ENCODE peak calls at places on chromosomes 2 and 18, in seven cellular contexts. One of them, this sample, is unnamed.

GRCh38 chr2:101533611-101534601 is 59.0 kb upstream of the RFX8 start:
- DNase-seq in spleen: no peak
- DNase-seq in body of pancreas: no peak
- DNase-seq in GM23338: peak; percentile 63
- DNase-seq in left ventricle myocardium inferior: no peak
- DNase-seq in uterus: no peak
- DNase-seq in naive thymus-derived CD4-positive, alpha-beta T cell: no peak
- DNase-seq in this sample: peak; percentile 70

GRCh38 chr2:170276926-170277571 is 99.1 kb downstream of the MYO3B start:
- DNase-seq in spleen: no peak
- DNase-seq in body of pancreas: no peak
- DNase-seq in GM23338: peak; percentile 28
- DNase-seq in left ventricle myocardium inferior: no peak
- DNase-seq in uterus: no peak
- DNase-seq in naive thymus-derived CD4-positive, alpha-beta T cell: no peak
- DNase-seq in this sample: peak; percentile 1

GRCh38 chr2:229416116-229416694 is 145.1 kb upstream of the PID1 start:
- DNase-seq in spleen: no peak
- DNase-seq in body of pancreas: peak; percentile 26
- DNase-seq in GM23338: no peak
- DNase-seq in left ventricle myocardium inferior: peak; percentile 77
- DNase-seq in uterus: peak; percentile 69
- DNase-seq in naive thymus-derived CD4-positive, alpha-beta T cell: no peak
- DNase-seq in this sample: no peak

GRCh38 chr2:18651842-18652774 is 62.7 kb upstream of the NT5C1B start:
- DNase-seq in spleen: no peak
- DNase-seq in body of pancreas: no peak
- DNase-seq in GM23338: no peak
- DNase-seq in left ventricle myocardium inferior: no peak
- DNase-seq in uterus: no peak
- DNase-seq in naive thymus-derived CD4-positive, alpha-beta T cell: no peak
- DNase-seq in this sample: no peak

GRCh38 chr18:22493940-22494339 is 76.2 kb upstream of the CTAGE1 start:
- DNase-seq in spleen: no peak
- DNase-seq in body of pancreas: no peak
- DNase-seq in GM23338: no peak
- DNase-seq in left ventricle myocardium inferior: no peak
- DNase-seq in uterus: no peak
- DNase-seq in naive thymus-derived CD4-positive, alpha-beta T cell: no peak
- DNase-seq in this sample: no peak

GRCh38 chr2:217247511-217247910 is 387.6 kb upstream of the TNP1 start:
- DNase-seq in spleen: no peak
- DNase-seq in body of pancreas: no peak
- DNase-seq in GM23338: no peak
- DNase-seq in left ventricle myocardium inferior: no peak
- DNase-seq in uterus: no peak
- DNase-seq in naive thymus-derived CD4-positive, alpha-beta T cell: no peak
- DNase-seq in this sample: no peak

GRCh38 chr2:30336978-30337841 is 105.9 kb downstream of the LBH start:
- DNase-seq in spleen: peak; percentile 88
- DNase-seq in body of pancreas: no peak
- DNase-seq in GM23338: no peak
- DNase-seq in left ventricle myocardium inferior: no peak
- DNase-seq in uterus: no peak
- DNase-seq in naive thymus-derived CD4-positive, alpha-beta T cell: peak; percentile 51
- DNase-seq in this sample: no peak

GRCh38 chr2:178142274-178143065 is 30.2 kb downstream of the RBM45 start:
- DNase-seq in spleen: no peak
- DNase-seq in body of pancreas: no peak
- DNase-seq in GM23338: no peak
- DNase-seq in left ventricle myocardium inferior: no peak
- DNase-seq in uterus: no peak
- DNase-seq in naive thymus-derived CD4-positive, alpha-beta T cell: no peak
- DNase-seq in this sample: no peak

GRCh38 chr2:42663828-42664227 is 95.4 kb downstream of the MTA3 start:
- DNase-seq in spleen: no peak
- DNase-seq in body of pancreas: no peak
- DNase-seq in GM23338: no peak
- DNase-seq in left ventricle myocardium inferior: no peak
- DNase-seq in uterus: no peak
- DNase-seq in naive thymus-derived CD4-positive, alpha-beta T cell: no peak
- DNase-seq in this sample: no peak

GRCh38 chr2:1855150-1855549 is 110.8 kb upstream of the PXDN start:
- DNase-seq in spleen: no peak
- DNase-seq in body of pancreas: no peak
- DNase-seq in GM23338: peak; percentile 80
- DNase-seq in left ventricle myocardium inferior: no peak
- DNase-seq in uterus: no peak
- DNase-seq in naive thymus-derived CD4-positive, alpha-beta T cell: no peak
- DNase-seq in this sample: peak; percentile 54

GRCh38 chr2:84942964-84943421 is 28.0 kb upstream of the KCMF1 start:
- DNase-seq in spleen: no peak
- DNase-seq in body of pancreas: no peak
- DNase-seq in GM23338: no peak
- DNase-seq in left ventricle myocardium inferior: no peak
- DNase-seq in uterus: no peak
- DNase-seq in naive thymus-derived CD4-positive, alpha-beta T cell: no peak
- DNase-seq in this sample: no peak

GRCh38 chr2:222652856-222653255 is 3.0 kb downstream of the FARSB start:
- DNase-seq in spleen: no peak
- DNase-seq in body of pancreas: no peak
- DNase-seq in GM23338: no peak
- DNase-seq in left ventricle myocardium inferior: no peak
- DNase-seq in uterus: no peak
- DNase-seq in naive thymus-derived CD4-positive, alpha-beta T cell: no peak
- DNase-seq in this sample: no peak

GRCh38 chr2:140892911-140893637 is 1237.7 kb downstream of the LRP1B start:
- DNase-seq in spleen: no peak
- DNase-seq in body of pancreas: no peak
- DNase-seq in GM23338: peak; percentile 29
- DNase-seq in left ventricle myocardium inferior: no peak
- DNase-seq in uterus: no peak
- DNase-seq in naive thymus-derived CD4-positive, alpha-beta T cell: no peak
- DNase-seq in this sample: no peak

GRCh38 chr2:221389909-221390308 is 182.2 kb downstream of the EPHA4 start:
- DNase-seq in spleen: no peak
- DNase-seq in body of pancreas: no peak
- DNase-seq in GM23338: no peak
- DNase-seq in left ventricle myocardium inferior: no peak
- DNase-seq in uterus: no peak
- DNase-seq in naive thymus-derived CD4-positive, alpha-beta T cell: no peak
- DNase-seq in this sample: no peak

GRCh38 chr2:230268606-230269222 is 43.2 kb downstream of the SP140 start:
- DNase-seq in spleen: no peak
- DNase-seq in body of pancreas: no peak
- DNase-seq in GM23338: no peak
- DNase-seq in left ventricle myocardium inferior: no peak
- DNase-seq in uterus: no peak
- DNase-seq in naive thymus-derived CD4-positive, alpha-beta T cell: no peak
- DNase-seq in this sample: no peak

GRCh38 chr2:105418527-105418926 is 19.7 kb upstream of the FHL2 start:
- DNase-seq in spleen: no peak
- DNase-seq in body of pancreas: no peak
- DNase-seq in GM23338: no peak
- DNase-seq in left ventricle myocardium inferior: no peak
- DNase-seq in uterus: no peak
- DNase-seq in naive thymus-derived CD4-positive, alpha-beta T cell: no peak
- DNase-seq in this sample: no peak

GRCh38 chr2:41544709-41545108 is 503.1 kb upstream of the PKDCC start:
- DNase-seq in spleen: no peak
- DNase-seq in body of pancreas: no peak
- DNase-seq in GM23338: no peak
- DNase-seq in left ventricle myocardium inferior: no peak
- DNase-seq in uterus: no peak
- DNase-seq in naive thymus-derived CD4-positive, alpha-beta T cell: no peak
- DNase-seq in this sample: no peak

GRCh38 chr18:58898427-58898826 is 33.8 kb downstream of the ZNF532 start:
- DNase-seq in spleen: no peak
- DNase-seq in body of pancreas: no peak
- DNase-seq in GM23338: no peak
- DNase-seq in left ventricle myocardium inferior: no peak
- DNase-seq in uterus: no peak
- DNase-seq in naive thymus-derived CD4-positive, alpha-beta T cell: no peak
- DNase-seq in this sample: no peak

DNA sequence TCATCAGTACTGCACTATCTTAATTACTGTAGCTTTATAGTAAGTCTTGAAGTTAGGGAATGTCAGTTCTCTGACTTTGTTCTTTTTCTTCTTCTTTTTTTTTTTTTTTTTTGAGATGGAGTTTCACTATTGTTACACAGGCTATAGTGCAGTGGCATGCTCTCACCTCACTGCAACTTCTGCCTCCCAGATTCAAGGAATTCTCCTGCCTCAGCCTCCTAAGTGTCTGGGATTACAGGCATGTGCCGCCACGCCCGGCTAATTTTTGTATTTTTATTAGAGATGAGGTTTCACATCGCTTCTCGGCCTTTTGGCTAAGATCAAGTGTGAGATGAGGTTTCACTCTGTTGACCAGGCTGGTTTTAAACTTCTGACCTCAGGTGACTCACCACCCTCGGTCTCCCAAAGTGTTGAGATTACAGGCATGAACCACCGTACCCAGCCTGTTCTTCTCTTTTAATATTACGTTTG is 41.9 kb upstream of the TANC1 start:
- DNase-seq in spleen: no peak
- DNase-seq in body of pancreas: no peak
- DNase-seq in GM23338: no peak
- DNase-seq in left ventricle myocardium inferior: no peak
- DNase-seq in uterus: no peak
- DNase-seq in naive thymus-derived CD4-positive, alpha-beta T cell: no peak
- DNase-seq in this sample: no peak
- H3K4me3 ChIP-seq in spleen: no peak overlapping the region
- H3K4me3 ChIP-seq in body of pancreas: no peak overlapping the region
- H3K4me3 ChIP-seq in GM23338: no peak overlapping the region
- H3K4me3 ChIP-seq in left ventricle myocardium inferior: no peak overlapping the region
- H3K4me3 ChIP-seq in uterus: no peak overlapping the region
- H3K4me3 ChIP-seq in naive thymus-derived CD4-positive, alpha-beta T cell: no peak overlapping the region
- H3K4me3 ChIP-seq in this sample: no peak overlapping the region

GRCh38 chr2:119679526-119679837 is 481 bp downstream of the TMEM177 start:
- DNase-seq in spleen: no peak
- DNase-seq in body of pancreas: no peak
- DNase-seq in GM23338: no peak
- DNase-seq in left ventricle myocardium inferior: no peak
- DNase-seq in uterus: no peak
- DNase-seq in naive thymus-derived CD4-positive, alpha-beta T cell: no peak
- DNase-seq in this sample: no peak

GRCh38 chr2:119680457-119681195 is 1.6 kb downstream of the TMEM177 start:
- DNase-seq in spleen: peak; percentile 69
- DNase-seq in body of pancreas: no peak
- DNase-seq in GM23338: no peak
- DNase-seq in left ventricle myocardium inferior: no peak
- DNase-seq in uterus: no peak
- DNase-seq in naive thymus-derived CD4-positive, alpha-beta T cell: no peak
- DNase-seq in this sample: no peak

GRCh38 chr2:119681196-119681867 is 2.3 kb downstream of the TMEM177 start:
- DNase-seq in spleen: peak; percentile 76
- DNase-seq in body of pancreas: no peak
- DNase-seq in GM23338: no peak
- DNase-seq in left ventricle myocardium inferior: no peak
- DNase-seq in uterus: no peak
- DNase-seq in naive thymus-derived CD4-positive, alpha-beta T cell: no peak
- DNase-seq in this sample: no peak

GRCh38 chr2:119679846-119680245 is 845 bp downstream of the TMEM177 start:
- DNase-seq in spleen: peak; percentile 46
- DNase-seq in body of pancreas: no peak
- DNase-seq in GM23338: no peak
- DNase-seq in left ventricle myocardium inferior: no peak
- DNase-seq in uterus: no peak
- DNase-seq in naive thymus-derived CD4-positive, alpha-beta T cell: no peak
- DNase-seq in this sample: no peak

GRCh38 chr2:119678021-119678656 is 862 bp upstream of the TMEM177 start:
- DNase-seq in spleen: peak; percentile 82
- DNase-seq in body of pancreas: peak; percentile 53
- DNase-seq in GM23338: no peak
- DNase-seq in left ventricle myocardium inferior: no peak
- DNase-seq in uterus: no peak
- DNase-seq in naive thymus-derived CD4-positive, alpha-beta T cell: peak; percentile 64
- DNase-seq in this sample: no peak
- H3K4me3 ChIP-seq in spleen: no peak overlapping the region
- H3K4me3 ChIP-seq in body of pancreas: no peak overlapping the region
- H3K4me3 ChIP-seq in GM23338: no peak overlapping the region
- H3K4me3 ChIP-seq in left ventricle myocardium inferior: peak overlapping the region; percentile 95
- H3K4me3 ChIP-seq in uterus: no peak overlapping the region
- H3K4me3 ChIP-seq in naive thymus-derived CD4-positive, alpha-beta T cell: peak overlapping the region; percentile 95
- H3K4me3 ChIP-seq in this sample: no peak overlapping the region

DNA sequence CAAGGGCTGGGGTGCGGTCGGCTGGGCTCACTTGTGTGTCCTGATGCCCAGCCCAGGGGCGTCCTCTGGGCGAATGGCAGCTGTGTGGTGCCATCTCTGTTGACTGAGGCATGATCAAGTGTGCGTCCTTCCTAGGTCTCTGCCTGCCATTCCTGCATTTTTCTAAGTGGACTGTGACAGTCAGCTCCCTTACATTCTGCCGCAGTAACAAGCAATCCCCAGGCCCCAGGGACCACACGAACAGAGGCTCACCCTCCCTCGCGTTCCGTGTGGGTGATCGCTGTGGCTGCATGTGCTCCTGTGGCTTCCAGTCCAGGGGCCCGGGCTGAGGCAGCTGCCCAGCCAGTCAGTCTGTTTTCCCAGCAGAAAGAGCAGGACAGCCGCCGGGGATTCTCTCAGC is 17.8 kb downstream of the D2HGDH start:
- DNase-seq in spleen: no peak
- DNase-seq in body of pancreas: no peak
- DNase-seq in GM23338: no peak
- DNase-seq in left ventricle myocardium inferior: no peak
- DNase-seq in uterus: no peak
- DNase-seq in naive thymus-derived CD4-positive, alpha-beta T cell: no peak
- DNase-seq in this sample: no peak
- H3K4me3 ChIP-seq in spleen: no peak overlapping the region
- H3K4me3 ChIP-seq in body of pancreas: no peak overlapping the region
- H3K4me3 ChIP-seq in GM23338: no peak overlapping the region
- H3K4me3 ChIP-seq in left ventricle myocardium inferior: no peak overlapping the region
- H3K4me3 ChIP-seq in uterus: no peak overlapping the region
- H3K4me3 ChIP-seq in naive thymus-derived CD4-positive, alpha-beta T cell: no peak overlapping the region
- H3K4me3 ChIP-seq in this sample: no peak overlapping the region

GRCh38 chr2:180376076-180376475 is 369.0 kb upstream of the CWC22 start:
- DNase-seq in spleen: no peak
- DNase-seq in body of pancreas: no peak
- DNase-seq in GM23338: no peak
- DNase-seq in left ventricle myocardium inferior: no peak
- DNase-seq in uterus: no peak
- DNase-seq in naive thymus-derived CD4-positive, alpha-beta T cell: no peak
- DNase-seq in this sample: no peak
- H3K4me3 ChIP-seq in spleen: no peak overlapping the region
- H3K4me3 ChIP-seq in body of pancreas: no peak overlapping the region
- H3K4me3 ChIP-seq in GM23338: no peak overlapping the region
- H3K4me3 ChIP-seq in left ventricle myocardium inferior: no peak overlapping the region
- H3K4me3 ChIP-seq in uterus: no peak overlapping the region
- H3K4me3 ChIP-seq in naive thymus-derived CD4-positive, alpha-beta T cell: no peak overlapping the region
- H3K4me3 ChIP-seq in this sample: no peak overlapping the region

GRCh38 chr2:199470672-199471442 is 13.1 kb upstream of the SATB2 start:
- DNase-seq in spleen: no peak
- DNase-seq in body of pancreas: no peak
- DNase-seq in GM23338: peak; percentile 41
- DNase-seq in left ventricle myocardium inferior: no peak
- DNase-seq in uterus: no peak
- DNase-seq in naive thymus-derived CD4-positive, alpha-beta T cell: no peak
- DNase-seq in this sample: no peak
- H3K4me3 ChIP-seq in spleen: no peak overlapping the region
- H3K4me3 ChIP-seq in body of pancreas: no peak overlapping the region
- H3K4me3 ChIP-seq in GM23338: peak overlapping the region; percentile 71
- H3K4me3 ChIP-seq in left ventricle myocardium inferior: peak overlapping the region; percentile 17
- H3K4me3 ChIP-seq in uterus: no peak overlapping the region
- H3K4me3 ChIP-seq in naive thymus-derived CD4-positive, alpha-beta T cell: no peak overlapping the region
- H3K4me3 ChIP-seq in this sample: peak overlapping the region; percentile 37